ENCODE peak calls at places on chromosomes 3 and 15, in nine cellular contexts. N, A, D, F, L, O, Y, G and C are unnamed samples.

GRCh38 chr3:55630921-55631299 is 143.8 kb upstream of the WNT5A start:
- DNase-seq in N (no peak), A (no peak), D (no peak), F (no peak), L (no peak), O (no peak), Y (no peak), G (no peak), C (no peak)

GRCh38 chr15:68205949-68206539 is 912 bp upstream of the CALML4 start:
- DNase-seq in N (peak; percentile 60), A (peak; percentile 92), D (no peak), F (no peak), L (no peak), O (no peak), Y (no peak), G (no peak), C (no peak)

GRCh38 chr3:59731909-59732308 is 682.1 kb upstream of the CFAP20DC start:
- DNase-seq in N (no peak), A (no peak), D (no peak), F (no peak), L (no peak), O (no peak), Y (no peak), G (no peak), C (no peak)

GRCh38 chr15:73887481-73887880 is 14.1 kb downstream of the TBC1D21 start:
- DNase-seq in N (no peak), A (no peak), D (no peak), F (no peak), L (no peak), O (no peak), Y (no peak), G (no peak), C (no peak)

GRCh38 chr3:32443471-32443870 is 51.8 kb downstream of the CMTM7 start:
- DNase-seq in N (no peak), A (no peak), D (peak; percentile 46), F (no peak), L (no peak), O (no peak), Y (no peak), G (no peak), C (no peak)

GRCh38 chr3:20405731-20406130 is 219.7 kb upstream of the SGO1 start:
- DNase-seq in N (no peak), A (no peak), D (no peak), F (no peak), L (no peak), O (no peak), Y (no peak), G (no peak), C (no peak)

GRCh38 chr3:123140591-123140990 is 61.2 kb upstream of the SEC22A start:
- DNase-seq in N (no peak), A (no peak), D (no peak), F (no peak), L (no peak), O (no peak), Y (no peak), G (no peak), C (no peak)

GRCh38 chr3:79366414-79366813 is 401.4 kb downstream of the ROBO1 start:
- DNase-seq in N (no peak), A (no peak), D (no peak), F (no peak), L (no peak), O (no peak), Y (no peak), G (no peak), C (no peak)

GRCh38 chr3:54531741-54532140 is 396.1 kb downstream of the LRTM1 start:
- DNase-seq in N (no peak), A (no peak), D (no peak), F (no peak), L (no peak), O (no peak), Y (no peak), G (no peak), C (no peak)

GRCh38 chr15:56537881-56538280 is 72.9 kb upstream of the MNS1 start:
- DNase-seq in N (peak; percentile 39), A (peak; percentile 22), D (no peak), F (no peak), L (no peak), O (no peak), Y (peak; percentile 9), G (no peak), C (no peak)

GRCh38 chr3:151468284-151468917 is 7.5 kb upstream of the IGSF10 start:
- DNase-seq in N (no peak), A (peak; percentile 31), D (peak; percentile 73), F (peak; percentile 79), L (peak; percentile 36), O (peak; percentile 57), Y (peak; percentile 43), G (no peak), C (no peak)

GRCh38 chr15:31352911-31353811 is 26.5 kb downstream of the KLF13 start:
- DNase-seq in N (peak; percentile 92), A (peak; percentile 78), D (no peak), F (peak; percentile 90), L (no peak), O (no peak), Y (peak; percentile 59), G (no peak), C (peak; percentile 45)

GRCh38 chr3:72396899-72397298 is 451.3 kb downstream of the SHQ1 start:
- DNase-seq in N (no peak), A (no peak), D (no peak), F (no peak), L (no peak), O (no peak), Y (no peak), G (no peak), C (no peak)

GRCh38 chr3:72395654-72396415 is 452.4 kb downstream of the SHQ1 start:
- DNase-seq in N (no peak), A (no peak), D (no peak), F (no peak), L (no peak), O (no peak), Y (no peak), G (no peak), C (no peak)

GRCh38 chr3:72398781-72399180 is 449.5 kb downstream of the SHQ1 start:
- DNase-seq in N (no peak), A (no peak), D (no peak), F (no peak), L (no peak), O (no peak), Y (no peak), G (no peak), C (no peak)

GRCh38 chr3:72401005-72401404 is 447.2 kb downstream of the SHQ1 start:
- DNase-seq in N (no peak), A (no peak), D (no peak), F (no peak), L (no peak), O (no peak), Y (no peak), G (no peak), C (no peak)

DNA sequence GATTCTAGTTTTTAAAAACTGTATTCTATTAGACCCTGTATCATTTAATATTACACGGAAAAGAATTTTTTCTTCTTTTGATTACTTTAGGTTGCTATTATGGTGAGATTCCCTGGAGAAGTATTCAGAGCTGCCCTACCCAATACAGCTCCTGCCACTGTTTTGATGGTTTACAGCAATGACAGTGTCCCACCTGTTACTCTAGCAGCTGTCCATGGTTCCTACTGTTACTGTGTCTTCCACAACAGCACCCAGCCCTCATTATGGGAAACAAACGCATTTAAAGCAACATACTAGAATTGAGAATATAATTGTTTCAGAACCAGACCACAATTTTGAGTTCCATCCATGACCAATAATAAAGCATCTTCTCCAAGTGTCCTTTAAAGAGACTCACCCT is 450.7 kb downstream of the SHQ1 start:
- DNase-seq in N (no peak), A (no peak), D (no peak), F (peak; percentile 25), L (no peak), O (no peak), Y (no peak), G (no peak), C (no peak)
- H3K4me1 ChIP-seq in N (peaks cover 13% of the 10 kb centered on the region), A (peaks cover 33% of the 10 kb centered on the region), D (peaks cover 5% of the 10 kb centered on the region), F (peaks cover under 1% of the 10 kb centered on the region), L (peaks cover 3% of the 10 kb centered on the region), O (peaks cover 2% of the 10 kb centered on the region), Y (peaks cover 5% of the 10 kb centered on the region), G (no peaks in the 10 kb centered on the region), C (peaks cover 20% of the 10 kb centered on the region)

GRCh38 chr3:155339052-155339451 is 45.6 kb upstream of the STRIT1 start:
- DNase-seq in N (no peak), A (no peak), D (no peak), F (no peak), L (no peak), O (no peak), Y (no peak), G (no peak), C (no peak)
- H3K4me1 ChIP-seq in N (no peaks in the 10 kb centered on the region), A (no peaks in the 10 kb centered on the region), D (no peaks in the 10 kb centered on the region), F (no peaks in the 10 kb centered on the region), L (no peaks in the 10 kb centered on the region), O (peaks cover 3% of the 10 kb centered on the region), Y (no peaks in the 10 kb centered on the region), G (no peaks in the 10 kb centered on the region), C (no peaks in the 10 kb centered on the region)

GRCh38 chr3:170162052-170162451 is 19.5 kb downstream of the PHC3 start:
- DNase-seq in N (no peak), A (no peak), D (no peak), F (no peak), L (no peak), O (no peak), Y (no peak), G (no peak), C (no peak)
- H3K4me1 ChIP-seq in N (peaks cover 20% of the 10 kb centered on the region), A (peaks cover 37% of the 10 kb centered on the region), D (no peaks in the 10 kb centered on the region), F (no peaks in the 10 kb centered on the region), L (no peaks in the 10 kb centered on the region), O (no peaks in the 10 kb centered on the region), Y (peaks cover 30% of the 10 kb centered on the region), G (no peaks in the 10 kb centered on the region), C (peaks cover 21% of the 10 kb centered on the region)

GRCh38 chr15:70267879-70268278 is 170.2 kb upstream of the TLE3 start:
- DNase-seq in N (no peak), A (no peak), D (no peak), F (no peak), L (no peak), O (no peak), Y (no peak), G (no peak), C (no peak)
- H3K4me1 ChIP-seq in N (peaks cover 65% of the 10 kb centered on the region), A (peaks cover 59% of the 10 kb centered on the region), D (peaks cover 43% of the 10 kb centered on the region), F (peaks cover 12% of the 10 kb centered on the region), L (peaks cover 46% of the 10 kb centered on the region), O (peaks cover 47% of the 10 kb centered on the region), Y (peaks cover 13% of the 10 kb centered on the region), G (peaks cover 16% of the 10 kb centered on the region), C (peaks cover 39% of the 10 kb centered on the region)

GRCh38 chr3:124810970-124811369 is 76.2 kb downstream of the ITGB5 start:
- DNase-seq in N (no peak), A (no peak), D (no peak), F (no peak), L (no peak), O (no peak), Y (no peak), G (no peak), C (no peak)
- H3K4me1 ChIP-seq in N (peaks cover 52% of the 10 kb centered on the region), A (peaks cover 58% of the 10 kb centered on the region), D (peaks cover 41% of the 10 kb centered on the region), F (peaks cover 17% of the 10 kb centered on the region), L (peaks cover 78% of the 10 kb centered on the region), O (peaks cover 3% of the 10 kb centered on the region), Y (no peaks in the 10 kb centered on the region), G (peaks cover 14% of the 10 kb centered on the region), C (peaks cover 48% of the 10 kb centered on the region)

GRCh38 chr3:194160158-194160557 is 24.2 kb downstream of the HES1 start:
- DNase-seq in N (no peak), A (no peak), D (no peak), F (no peak), L (no peak), O (no peak), Y (no peak), G (no peak), C (no peak)
- H3K4me1 ChIP-seq in N (peaks cover 7% of the 10 kb centered on the region), A (peaks cover 28% of the 10 kb centered on the region), D (peaks cover 22% of the 10 kb centered on the region), F (peaks cover 21% of the 10 kb centered on the region), L (peaks cover 8% of the 10 kb centered on the region), O (peaks cover 4% of the 10 kb centered on the region), Y (no peaks in the 10 kb centered on the region), G (peaks cover 3% of the 10 kb centered on the region), C (peaks cover 10% of the 10 kb centered on the region)